ENCODE peak calls at places on chromosomes 12 and 14, in nine cellular contexts. P is stomach, D is sigmoid colon, C is HCT116, I is Panc1, G is SK-N-SH, B is upper lobe of left lung, F is prostate gland, E is HepG2. T is an unnamed sample.

GRCh38 chr14:59630281-59630963 is 53.8 kb upstream of the CCDC175 start:
- DNase-seq in P (no peak), D (no peak), C (no peak), I (no peak), G (peak), B (no peak), F (no peak), E (no peak), T (peak)

GRCh38 chr14:74582910-74583581 is 29.0 kb downstream of the LTBP2 start:
- DNase-seq in P (peak), D (peak), C (no peak), I (no peak), G (no peak), B (no peak), F (no peak), E (no peak), T (no peak)

GRCh38 chr12:11920231-11920630 is 150.5 kb upstream of the BCL2L14 start:
- DNase-seq in P (no peak), D (no peak), C (no peak), I (no peak), G (no peak), B (no peak), F (no peak), E (no peak), T (no peak)

GRCh38 chr14:22955702-22956575 is 951 bp downstream of the HAUS4 start:
- DNase-seq in P (no peak), D (peak), C (no peak), I (no peak), G (no peak), B (no peak), F (no peak), E (peak), T (no peak)

GRCh38 chr12:66132408-66132807 is 1.9 kb upstream of the LLPH start:
- DNase-seq in P (no peak), D (no peak), C (peak), I (peak), G (no peak), B (no peak), F (no peak), E (peak), T (peak)

GRCh38 chr12:130437555-130438242 is 100.0 kb downstream of the PIWIL1 start:
- DNase-seq in P (no peak), D (peak), C (no peak), I (no peak), G (no peak), B (no peak), F (no peak), E (no peak), T (no peak)

GRCh38 chr12:79673334-79673733 is 17.4 kb downstream of the PAWR start:
- DNase-seq in P (no peak), D (no peak), C (no peak), I (no peak), G (no peak), B (no peak), F (no peak), E (no peak), T (peak)

GRCh38 chr14:94663965-94664704 is 51.9 kb downstream of the SERPINA3 start:
- DNase-seq in P (no peak), D (peak), C (no peak), I (no peak), G (no peak), B (peak), F (no peak), E (no peak), T (no peak)

GRCh38 chr12:59677857-59678256 is 82.0 kb downstream of the SLC16A7 start:
- DNase-seq in P (peak), D (no peak), C (no peak), I (no peak), G (no peak), B (no peak), F (no peak), E (no peak), T (no peak)

GRCh38 chr12:53380797-53381738 is 1.1 kb downstream of the SP1 start:
- DNase-seq in P (no peak), D (peak), C (no peak), I (no peak), G (no peak), B (no peak), F (no peak), E (no peak), T (peak)

GRCh38 chr14:68444449-68445168 is 348.3 kb downstream of the ZFP36L1 start:
- DNase-seq in P (peak), D (no peak), C (no peak), I (no peak), G (no peak), B (no peak), F (peak), E (peak), T (no peak)

GRCh38 chr12:133165776-133166175 is 15.5 kb upstream of the ZNF268 start:
- DNase-seq in P (no peak), D (no peak), C (no peak), I (no peak), G (no peak), B (no peak), F (no peak), E (no peak), T (no peak)
- H3K4me3 ChIP-seq in P (no peak), D (no peak), C (no peak), I (no peak), G (no peak), B (no peak), F (no peak), E (no peak), T (no peak)

GRCh38 chr14:96413526-96413925 is 21.6 kb downstream of the AK7 start:
- DNase-seq in P (no peak), D (no peak), C (no peak), I (no peak), G (no peak), B (no peak), F (no peak), E (no peak), T (no peak)
- TF ChIP-seq POLR2AphosphoS5 in P (no peak), D (no peak), C (no peak), I (no peak), G (no peak), B (no peak), F (no peak), E (no peak), T (no peak)

GRCh38 chr12:43349863-43350262 is 202.1 kb downstream of the ADAMTS20 start:
- DNase-seq in P (no peak), D (no peak), C (peak), I (no peak), G (no peak), B (no peak), F (no peak), E (no peak), T (no peak)
- TF ChIP-seq CTCF in P (no peak), D (no peak), C (peak), I (peak), G (peak), B (no peak), F (no peak), E (no peak), T (peak)

DNA sequence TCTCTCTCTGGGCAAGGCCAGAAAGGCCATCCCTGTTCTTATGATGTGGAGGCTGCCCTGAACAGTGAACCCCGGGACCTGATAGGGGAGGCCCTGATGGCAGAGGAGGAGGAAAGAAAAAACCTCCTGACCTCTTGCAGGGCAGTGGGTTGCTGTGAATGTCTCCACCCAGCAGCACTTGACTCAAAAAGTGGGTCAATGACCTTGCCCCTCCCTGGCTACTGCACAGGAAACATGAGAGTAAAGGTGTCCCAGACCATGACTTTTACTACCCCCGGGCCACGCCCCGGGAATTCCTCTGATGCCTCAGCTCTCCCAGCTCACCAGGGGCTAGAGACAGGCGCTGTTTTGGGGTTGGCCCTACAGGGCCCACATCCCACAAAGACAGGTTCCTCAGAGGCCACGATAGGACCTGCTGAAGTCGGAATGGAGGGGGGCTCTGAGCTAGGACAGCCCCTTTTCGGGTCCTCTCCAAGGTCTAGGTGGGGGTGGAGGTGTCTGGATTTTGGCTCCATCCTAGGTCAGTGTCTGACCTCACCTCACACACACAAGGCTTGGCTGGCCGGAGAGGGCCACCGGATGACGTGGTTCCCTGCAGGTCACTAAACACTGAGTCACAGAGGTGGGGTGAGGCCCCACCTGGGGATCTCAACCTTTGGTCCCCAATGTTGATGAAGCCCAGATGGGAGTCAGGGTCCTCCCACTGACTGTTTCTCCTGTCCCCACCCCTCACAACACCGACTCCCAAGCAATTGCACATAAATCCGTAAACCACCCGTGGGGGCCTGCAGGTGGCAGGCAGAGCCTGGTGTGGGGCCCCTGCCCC is 1.6 kb downstream of the RHOF start:
- DNase-seq in P (peak), D (no peak), C (no peak), I (no peak), G (no peak), B (peak), F (no peak), E (peak), T (no peak)
- H3K4me3 ChIP-seq in P (peak), D (no peak), C (peak), I (peak), G (no peak), B (peak), F (no peak), E (peak), T (peak)

GRCh38 chr12:109287811-109288469 is 21.1 kb downstream of the FOXN4 start:
- DNase-seq in P (no peak), D (no peak), C (no peak), I (no peak), G (no peak), B (no peak), F (no peak), E (no peak), T (no peak)
- TF ChIP-seq POLR2AphosphoS5 in P (no peak), D (no peak), C (no peak), I (no peak), G (no peak), B (no peak), F (no peak), E (no peak), T (no peak)

GRCh38 chr12:70365398-70365647 is 767 bp upstream of the KCNMB4 start:
- DNase-seq in P (no peak), D (no peak), C (no peak), I (no peak), G (no peak), B (no peak), F (no peak), E (no peak), T (peak)
- TF ChIP-seq CTCF in P (no peak), D (no peak), C (no peak), I (no peak), G (no peak), B (no peak), F (no peak), E (no peak), T (no peak)

GRCh38 chr12:14399871-14400270 is 34.4 kb downstream of the ATF7IP start:
- DNase-seq in P (no peak), D (no peak), C (no peak), I (no peak), G (no peak), B (no peak), F (no peak), E (no peak), T (no peak)
- H3K4me3 ChIP-seq in P (no peak), D (no peak), C (peak), I (no peak), G (no peak), B (no peak), F (no peak), E (no peak), T (no peak)

T was measured in GM23338.